ENCODE peak calls at places on chromosomes 16 and 17, in six cellular contexts. G is IMR-90, M is mesenchymal stem cell, F is mesendoderm, K is trophoblast cell, H is H1. L is an unnamed sample. For H3K36me3, the result is how much of the 10 kb centered on the place peaks cover.

GRCh38 chr17:2789700-2790099 is 6.5 kb upstream of the RAP1GAP2 start:
- DNase-seq in G (no peak), M (no peak), F (no peak), K (peak), H (no peak), L (no peak)

GRCh38 chr16:49563666-49564065 is 190.1 kb downstream of the C16orf78 start:
- DNase-seq in G (peak), M (no peak), F (no peak), K (no peak), H (no peak), L (no peak)

GRCh38 chr17:42894283-42895184 is 6.1 kb upstream of the G6PC1 start:
- DNase-seq in G (no peak), M (no peak), F (no peak), K (no peak), H (no peak), L (no peak)

GRCh38 chr17:3012926-3013581 is 50.4 kb downstream of the OR1D5 start:
- DNase-seq in G (peak), M (peak), F (peak), K (peak), H (peak), L (peak)

GRCh38 chr17:15957206-15957605 is 12.3 kb downstream of the ADORA2B start:
- DNase-seq in G (no peak), M (peak), F (no peak), K (peak), H (no peak), L (no peak)

GRCh38 chr17:58317421-58318064 is 11.1 kb downstream of the TSPOAP1 start:
- DNase-seq in G (peak), M (peak), F (peak), K (peak), H (no peak), L (no peak)

GRCh38 chr17:74842146-74842598 is 17.5 kb downstream of the GRIN2C start:
- DNase-seq in G (no peak), M (peak), F (no peak), K (no peak), H (no peak), L (no peak)

GRCh38 chr17:66518108-66518507 is 215.7 kb downstream of the PRKCA start:
- DNase-seq in G (no peak), M (peak), F (no peak), K (no peak), H (no peak), L (no peak)

GRCh38 chr17:43857141-43857540 is 10.2 kb downstream of the CD300LG start:
- DNase-seq in G (no peak), M (no peak), F (no peak), K (no peak), H (no peak), L (no peak)

GRCh38 chr17:31605761-31606160 is 214.3 kb downstream of the RAB11FIP4 start:
- DNase-seq in G (no peak), M (no peak), F (no peak), K (no peak), H (no peak), L (no peak)

GRCh38 chr17:44137891-44138709 is 3.6 kb upstream of the HROB start:
- DNase-seq in G (peak), M (peak), F (peak), K (peak), H (peak), L (peak)

GRCh38 chr17:50562266-50563094 is 2.0 kb downstream of the CACNA1G start:
- DNase-seq in G (no peak), M (no peak), F (peak), K (no peak), H (no peak), L (no peak)

GRCh38 chr16:89536886-89537548 is 23.5 kb upstream of the RPL13 start:
- DNase-seq in G (no peak), M (no peak), F (no peak), K (no peak), H (no peak), L (no peak)

GRCh38 chr17:70184770-70185169 is 15.4 kb downstream of the KCNJ2 start:
- DNase-seq in G (peak), M (peak), F (no peak), K (no peak), H (no peak), L (no peak)

GRCh38 chr17:82382933-82383255 is 11.3 kb downstream of the UTS2R start:
- DNase-seq in G (no peak), M (no peak), F (no peak), K (no peak), H (no peak), L (no peak)

GRCh38 chr16:49261930-49262329 is 19.7 kb downstream of the CBLN1 start:
- DNase-seq in G (no peak), M (no peak), F (no peak), K (no peak), H (no peak), L (no peak)

GRCh38 chr16:21097151-21097550 is 53.5 kb downstream of the DNAH3 start:
- DNase-seq in G (peak), M (peak), F (no peak), K (no peak), H (no peak), L (no peak)

GRCh38 chr17:79933863-79934652 is 94.8 kb upstream of the CBX4 start:
- DNase-seq in G (peak), M (peak), F (no peak), K (no peak), H (no peak), L (no peak)

GRCh38 chr17:15947331-15947730 is 2.4 kb downstream of the ADORA2B start:
- DNase-seq in G (peak), M (peak), F (no peak), K (no peak), H (no peak), L (no peak)

GRCh38 chr17:17994770-17995169 is 22.1 kb downstream of the DRC3 start:
- DNase-seq in G (no peak), M (no peak), F (no peak), K (peak), H (no peak), L (no peak)

GRCh38 chr17:60138769-60139437 is 10.9 kb upstream of the CA4 start:
- DNase-seq in G (no peak), M (no peak), F (no peak), K (no peak), H (no peak), L (no peak)

GRCh38 chr17:79340286-79340685 is 265.7 kb downstream of the ENGASE start:
- DNase-seq in G (no peak), M (no peak), F (no peak), K (no peak), H (no peak), L (no peak)

GRCh38 chr17:50241431-50241830 is 32.8 kb upstream of the TMEM92 start:
- DNase-seq in G (no peak), M (no peak), F (no peak), K (no peak), H (no peak), L (no peak)

GRCh38 chr16:84606081-84606875 is 11.6 kb downstream of the COTL1 start:
- DNase-seq in G (no peak), M (no peak), F (no peak), K (peak), H (no peak), L (no peak)

GRCh38 chr17:30821751-30822723 is 2.5 kb downstream of the CRLF3 start:
- DNase-seq in G (no peak), M (no peak), F (peak), K (no peak), H (no peak), L (no peak)

GRCh38 chr17:49465352-49465751 is 29.7 kb upstream of the NGFR start:
- DNase-seq in G (no peak), M (no peak), F (no peak), K (no peak), H (no peak), L (no peak)

GRCh38 chr17:41689497-41690299 is 1.0 kb downstream of the EIF1 start:
- DNase-seq in G (peak), M (peak), F (peak), K (peak), H (no peak), L (peak)
- H3K4ac ChIP-seq in G (peak), M (no peak), F (peak), K (peak), H (no peak), L (no peak)

GRCh38 chr17:40404003-40404402 is 13.7 kb downstream of the TOP2A start:
- DNase-seq in G (no peak), M (no peak), F (no peak), K (no peak), H (no peak), L (no peak)
- H3K36me3 ChIP-seq in G (under half), M (under half), F (under half), K (under half), H (half or more), L (half or more)

DNA sequence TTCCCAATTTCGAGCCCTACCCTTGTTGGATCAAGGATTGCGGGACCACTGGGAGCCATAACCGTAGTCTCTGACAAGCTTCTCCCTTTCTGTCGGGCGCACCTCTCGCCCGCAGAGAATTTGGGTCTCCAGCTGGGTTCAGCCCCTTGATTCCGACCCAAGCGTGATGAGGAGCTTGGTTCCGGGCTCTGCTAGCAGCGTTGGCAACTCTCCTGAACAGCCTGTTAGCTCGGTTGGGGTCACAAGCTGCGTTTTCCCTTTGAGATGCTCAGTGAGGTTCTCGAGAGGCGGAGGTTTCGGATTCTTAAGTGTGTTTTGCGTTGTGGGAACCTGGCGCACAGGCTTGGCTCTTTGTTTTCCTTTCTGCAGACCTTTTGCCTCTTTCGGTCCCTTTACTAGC is 667 bp downstream of the ATXN1L start:
- DNase-seq in G (no peak), M (peak), F (peak), K (no peak), H (no peak), L (no peak)
- H3K4ac ChIP-seq in G (peak), M (peak), F (peak), K (peak), H (no peak), L (no peak)

DNA sequence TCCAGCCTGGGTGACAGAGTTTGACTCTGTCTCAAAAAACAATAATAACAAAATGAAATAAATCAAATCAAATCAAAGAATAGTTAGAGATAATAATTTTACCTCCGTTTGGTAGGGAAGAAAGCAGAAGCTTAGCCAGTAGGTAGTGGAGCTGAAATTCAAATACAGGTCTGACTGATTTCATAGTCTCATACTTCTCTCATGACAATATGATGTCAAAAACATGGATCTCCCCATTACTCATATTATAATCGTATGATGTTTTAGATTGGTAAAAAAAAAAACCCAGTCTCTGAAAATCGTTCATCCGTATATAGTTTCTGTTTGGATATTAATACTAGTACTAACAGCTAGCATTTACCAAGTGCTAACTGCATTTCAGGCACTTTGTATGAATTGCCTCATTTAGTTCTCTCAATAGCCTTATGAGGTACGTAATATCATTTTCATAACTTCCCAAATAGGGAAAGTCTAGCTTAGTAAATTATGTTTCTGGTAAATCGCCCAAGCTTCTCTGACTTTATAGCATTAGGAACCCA is 48.7 kb downstream of the CDH8 start:
- DNase-seq in G (no peak), M (no peak), F (no peak), K (no peak), H (no peak), L (no peak)
- H3K36me3 ChIP-seq in G (under half), M (under half), F (under half), K (under half), H (under half), L (under half)

GRCh38 chr16:1425616-1426370 is 5.1 kb upstream of the PERCC1 start:
- DNase-seq in G (no peak), M (no peak), F (no peak), K (no peak), H (no peak), L (no peak)
- H3K4ac ChIP-seq in G (no peak), M (no peak), F (no peak), K (no peak), H (no peak), L (no peak)

GRCh38 chr16:50765866-50766265 is 24.0 kb downstream of the CYLD start:
- DNase-seq in G (no peak), M (no peak), F (no peak), K (no peak), H (no peak), L (no peak)
- H3K36me3 ChIP-seq in G (under half), M (under half), F (under half), K (under half), H (under half), L (under half)

DNA sequence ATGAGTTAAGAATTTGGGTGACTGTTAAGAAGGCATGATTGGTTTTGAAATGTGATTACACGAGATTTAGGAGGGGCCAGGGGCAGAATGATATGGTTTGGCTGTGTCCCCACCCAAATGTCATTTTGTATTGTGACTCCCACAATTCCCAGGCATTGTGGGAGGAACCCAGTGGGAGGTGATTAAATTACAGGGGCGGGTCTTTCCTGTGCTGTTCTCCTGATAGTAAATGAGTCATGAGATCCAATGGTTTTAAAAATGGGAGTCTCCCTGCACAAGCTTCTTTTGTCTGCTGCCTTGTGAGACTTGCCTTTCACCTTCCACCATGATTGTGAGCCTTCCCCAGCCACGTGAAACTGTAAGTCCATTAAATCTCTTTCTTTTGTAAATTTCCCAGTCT is 34.6 kb downstream of the TMEM100 start:
- DNase-seq in G (no peak), M (no peak), F (no peak), K (no peak), H (no peak), L (no peak)
- H3K4ac ChIP-seq in G (no peak), M (no peak), F (no peak), K (no peak), H (no peak), L (no peak)

GRCh38 chr16:794853-795466 is 5.6 kb downstream of the GNG13 start:
- DNase-seq in G (no peak), M (no peak), F (no peak), K (peak), H (no peak), L (no peak)
- H3K36me3 ChIP-seq in G (under half), M (half or more), F (under half), K (half or more), H (under half), L (half or more)